ENCODE peak calls at places on chromosomes 16 and 17, in seven cellular contexts. I is HT1080, E is neuronal stem cell, A is type B pancreatic cell, M is GOT3, C is pancreas, Z is lower lobe of right lung. P is an unnamed sample.

GRCh38 chr17:55458977-55459376 is 37.3 kb upstream of the MMD start:
- DNase-seq in C (no peak), E (no peak), I (peak; percentile 82), Z (no peak), A (no peak), M (peak; percentile 20), P (no peak)

GRCh38 chr17:3636154-3636907 is at the start of the genes CTNS and SHPK:
- DNase-seq in Z (peak; percentile 97), E (peak; percentile 94), A (peak; percentile 96), I (peak; percentile 97), M (peak; percentile 78), C (peak; percentile 98), P (peak; percentile 82)

GRCh38 chr17:38507921-38508569 is 79.8 kb downstream of the ARHGAP23 start:
- DNase-seq in A (no peak), I (no peak), Z (no peak), M (no peak), E (no peak), C (no peak), P (no peak)

GRCh38 chr17:4788807-4789700 is at the start of gene GLTPD2:
- DNase-seq in A (no peak), E (peak; percentile 29), Z (no peak), M (no peak), I (no peak), C (no peak), P (peak; percentile 20)

GRCh38 chr16:68065716-68066305 is 19.4 kb upstream of the NFATC3 start:
- DNase-seq in I (no peak), Z (no peak), C (no peak), M (no peak), E (no peak), A (peak; percentile 8), P (no peak)

GRCh38 chr17:57478433-57478832 is 222.1 kb downstream of the MSI2 start:
- DNase-seq in E (no peak), C (no peak), I (no peak), Z (no peak), M (no peak), A (no peak), P (no peak)

GRCh38 chr16:68403704-68404103 is 44.6 kb downstream of the SMPD3 start:
- DNase-seq in Z (peak; percentile 24), C (no peak), E (no peak), A (no peak), M (no peak), I (no peak), P (no peak)

GRCh38 chr16:426115-426905 is 861 bp downstream of the RAB11FIP3 start:
- DNase-seq in E (no peak), Z (no peak), I (no peak), C (peak; percentile 86), M (no peak), A (no peak), P (no peak)

GRCh38 chr17:17913695-17914332 is 58.4 kb downstream of the TOM1L2 start:
- DNase-seq in C (peak; percentile 58), E (no peak), M (no peak), Z (peak; percentile 52), I (peak; percentile 94), A (no peak), P (peak; percentile 99)

GRCh38 chr17:29791336-29791735 is 138.7 kb downstream of the SSH2 start:
- DNase-seq in I (no peak), C (no peak), M (no peak), A (no peak), Z (no peak), E (no peak), P (no peak)

P was measured in NCI-H524.